ENCODE peak calls at places on chromosome 21, in nine cellular contexts. T, B, J, K, S, F, O, U and N are unnamed samples.

GRCh38 chr21:37636152-37636860 is 269.7 kb downstream of the DYRK1A start:
- DNase-seq in K (peak), F (no peak), S (peak), J (peak), O (peak), U (no peak), B (peak), T (peak), N (no peak)

GRCh38 chr21:42469272-42469671 is 26.8 kb downstream of the RSPH1 start:
- DNase-seq in T (no peak), B (no peak), U (no peak), F (no peak), O (no peak), K (no peak), S (no peak), J (no peak), N (no peak)

GRCh38 chr21:24910591-24910990 is 696.7 kb downstream of the MRPL39 start:
- DNase-seq in F (no peak), S (no peak), B (no peak), K (no peak), U (no peak), O (no peak), T (no peak), J (no peak), N (no peak)

GRCh38 chr21:37915941-37916794 is at the start of gene KCNJ6:
- DNase-seq in T (no peak), S (peak), K (peak), F (no peak), J (peak), O (peak), B (peak), U (no peak), N (peak)

GRCh38 chr21:45990049-45990711 is 8.6 kb downstream of the COL6A1 start:
- DNase-seq in K (no peak), O (no peak), B (no peak), J (no peak), S (no peak), F (no peak), T (no peak), U (no peak), N (no peak)

GRCh38 chr21:25485914-25486313 is 121.4 kb downstream of the MRPL39 start:
- DNase-seq in B (no peak), S (no peak), K (no peak), J (no peak), U (no peak), T (no peak), F (no peak), O (no peak), N (no peak)

GRCh38 chr21:26826801-26827200 is 18.4 kb downstream of the ADAMTS1 start:
- DNase-seq in S (no peak), J (no peak), F (no peak), K (no peak), O (no peak), B (no peak), U (no peak), T (no peak), N (no peak)

GRCh38 chr21:26843912-26844257 is 1.3 kb downstream of the ADAMTS1 start:
- DNase-seq in K (peak), F (no peak), U (no peak), B (peak), S (peak), O (peak), T (no peak), J (peak), N (no peak)

GRCh38 chr21:32463889-32464300 is 51.4 kb downstream of the EVA1C start:
- DNase-seq in F (no peak), B (peak), J (peak), K (peak), O (peak), T (peak), U (no peak), S (peak), N (no peak)

GRCh38 chr21:17679002-17679600 is 66.4 kb upstream of the BTG3 start:
- DNase-seq in T (peak), K (peak), F (no peak), O (peak), S (peak), U (peak), J (peak), B (peak), N (peak)

GRCh38 chr21:37982496-37983318 is 66.5 kb upstream of the KCNJ6 start:
- DNase-seq in J (no peak), U (no peak), S (no peak), T (no peak), B (no peak), F (no peak), O (no peak), K (no peak), N (no peak)

GRCh38 chr21:29431680-29432079 is 133.0 kb downstream of the BACH1 start:
- DNase-seq in O (no peak), S (no peak), J (no peak), K (no peak), F (no peak), U (no peak), T (no peak), B (no peak), N (no peak)

GRCh38 chr21:26404288-26404687 is 168.8 kb downstream of the CYYR1 start:
- DNase-seq in F (no peak), U (no peak), K (no peak), O (no peak), T (no peak), J (no peak), S (no peak), B (no peak), N (no peak)

GRCh38 chr21:41364308-41364707 is 2.5 kb downstream of the MX2 start:
- DNase-seq in O (no peak), U (no peak), B (no peak), F (no peak), T (no peak), S (no peak), K (no peak), J (no peak), N (no peak)

GRCh38 chr21:41363370-41364270 is 1.8 kb downstream of the MX2 start:
- DNase-seq in F (no peak), J (no peak), O (no peak), B (no peak), U (no peak), S (no peak), T (no peak), K (no peak), N (no peak)

GRCh38 chr21:41361053-41361785 is 608 bp upstream of the MX2 start:
- DNase-seq in B (no peak), T (no peak), U (no peak), O (no peak), S (no peak), J (no peak), K (no peak), F (no peak), N (no peak)

GRCh38 chr21:41361786-41362604 is at the start of gene MX2:
- DNase-seq in K (peak), T (peak), B (peak), U (peak), F (no peak), J (peak), O (peak), S (peak), N (peak)

GRCh38 chr21:41362605-41363369 is 960 bp downstream of the MX2 start:
- DNase-seq in T (no peak), B (no peak), F (no peak), J (no peak), K (no peak), U (no peak), O (no peak), S (no peak), N (no peak)
- H3K4me3 ChIP-seq in T (no peak), B (no peak), F (no peak), J (no peak), K (no peak), U (peak), O (peak), S (peak), N (peak)

DNA sequence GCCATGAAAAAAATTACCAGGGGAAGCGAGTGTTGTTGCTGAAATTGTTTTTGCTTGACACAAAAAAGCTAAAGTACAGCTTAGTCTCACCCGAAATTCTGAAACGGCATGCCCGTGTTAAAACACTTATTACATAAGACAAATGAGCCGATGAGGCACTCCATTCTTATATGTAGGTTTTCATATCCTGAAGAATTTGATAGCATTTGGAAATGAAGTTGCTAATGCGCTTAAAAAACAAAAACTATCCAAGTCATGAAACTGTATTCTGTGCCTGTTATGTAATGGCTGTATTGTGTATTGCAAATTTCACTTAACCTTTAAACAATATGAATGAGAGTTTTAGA is 1.4 kb upstream of the NRIP1 start:
- DNase-seq in O (peak), F (no peak), U (no peak), J (no peak), B (no peak), T (no peak), S (peak), K (no peak), N (no peak)
- H3K4me3 ChIP-seq in O (peak), F (peak), U (no peak), J (peak), B (peak), T (peak), S (peak), K (peak), N (no peak)

DNA sequence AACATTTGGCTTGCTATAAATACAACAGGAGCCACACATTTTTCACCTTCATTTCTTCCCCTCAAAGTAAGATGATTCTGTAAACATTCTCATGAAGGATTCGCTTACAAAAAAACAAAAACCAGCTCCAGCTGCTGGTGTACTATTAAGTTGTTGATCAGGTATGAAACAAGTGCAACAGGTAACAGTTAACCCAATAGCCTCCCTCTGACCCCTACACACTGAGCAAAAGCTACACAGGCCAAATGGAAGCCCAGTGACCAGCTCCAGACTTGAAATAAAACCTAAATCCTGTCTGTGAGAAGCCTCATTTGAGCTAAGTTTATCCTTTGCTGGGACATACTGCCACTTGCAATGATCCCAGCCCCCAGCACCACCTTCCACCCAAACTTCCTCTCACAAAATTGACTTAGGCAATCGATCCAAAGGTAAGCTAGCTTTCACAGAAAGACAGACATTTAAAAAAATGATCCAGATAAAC is 991 bp downstream of the TIAM1 start:
- DNase-seq in T (no peak), O (no peak), S (peak), B (no peak), J (no peak), U (no peak), K (no peak), F (no peak), N (no peak)
- H3K4me3 ChIP-seq in T (peak), O (peak), S (peak), B (peak), J (no peak), U (no peak), K (peak), F (peak), N (no peak)

GRCh38 chr21:44869860-44870747 is 3.4 kb downstream of the PTTG1IP start:
- DNase-seq in T (peak), O (peak), B (peak), J (peak), F (no peak), S (peak), K (peak), U (no peak), N (no peak)
- H3K4me3 ChIP-seq in T (no peak), O (peak), B (peak), J (peak), F (no peak), S (peak), K (peak), U (no peak), N (no peak)

GRCh38 chr21:38989745-38990423 is 184.2 kb downstream of the ETS2 start:
- DNase-seq in B (peak), S (peak), J (peak), U (no peak), K (peak), F (no peak), O (peak), T (peak), N (no peak)
- H3K4me3 ChIP-seq in B (no peak), S (no peak), J (no peak), U (no peak), K (no peak), F (no peak), O (no peak), T (no peak), N (no peak)